ENCODE peak calls at places on chromosomes 3 and 15, in ten cellular contexts. Y is lung, T is left ventricle myocardium inferior, W is IMR-90, H is foreskin fibroblast, Z is cardiac muscle cell, P is esophagus squamous epithelium, U is astrocyte of the spinal cord, K is AG09309, V is Peyer's patch. O is an unnamed sample.

GRCh38 chr15:83569341-83569740 is 84.6 kb upstream of the ADAMTSL3 start:
- DNase-seq in W (no peak), V (no peak), T (no peak), H (no peak), Y (no peak), Z (no peak), U (no peak), P (no peak), K (no peak), O (no peak)

GRCh38 chr3:78003090-78003489 is 963.2 kb downstream of the ROBO2 start:
- DNase-seq in T (no peak), P (no peak), H (no peak), V (no peak), U (no peak), K (no peak), Z (no peak), W (no peak), Y (no peak), O (no peak)

GRCh38 chr3:12027199-12027598 is 23.0 kb downstream of the SYN2 start:
- DNase-seq in U (no peak), P (no peak), K (no peak), W (no peak), Y (no peak), V (no peak), Z (no peak), T (no peak), H (no peak), O (no peak)

GRCh38 chr3:12585181-12585580 is 28.3 kb downstream of the MKRN2 start:
- DNase-seq in U (no peak), K (no peak), Y (no peak), V (no peak), W (no peak), Z (no peak), P (no peak), H (no peak), T (no peak), O (no peak)

GRCh38 chr3:128367726-128368125 is 99.0 kb downstream of the DNAJB8 start:
- DNase-seq in U (peak), V (no peak), P (no peak), Z (no peak), H (peak), W (peak), K (no peak), Y (no peak), T (no peak), O (no peak)

GRCh38 chr3:155086041-155086440 is 5.9 kb downstream of the MME start:
- DNase-seq in T (no peak), V (no peak), U (no peak), W (no peak), K (no peak), Z (no peak), H (no peak), P (no peak), Y (no peak), O (no peak)

GRCh38 chr3:2106438-2106837 is 7.8 kb downstream of the CNTN4 start:
- DNase-seq in V (no peak), K (no peak), U (no peak), W (no peak), Y (no peak), T (no peak), P (no peak), Z (no peak), H (no peak), O (no peak)

GRCh38 chr3:60708191-60708975 is 542.9 kb downstream of the FHIT start:
- DNase-seq in Y (no peak), U (peak), P (no peak), Z (no peak), K (no peak), V (no peak), W (peak), H (no peak), T (no peak), O (no peak)

GRCh38 chr3:13700362-13700761 is 151.4 kb downstream of the FBLN2 start:
- DNase-seq in T (no peak), H (no peak), W (no peak), P (no peak), V (peak), K (no peak), U (no peak), Z (no peak), Y (no peak), O (no peak)

GRCh38 chr3:160091441-160091840 is 102.8 kb downstream of the IL12A start:
- DNase-seq in K (no peak), U (no peak), H (no peak), T (no peak), V (no peak), W (no peak), Z (no peak), P (no peak), Y (no peak), O (no peak)

GRCh38 chr15:49060710-49061483 is 14.7 kb upstream of the SECISBP2L start:
- DNase-seq in Z (no peak), V (no peak), T (no peak), U (peak), K (no peak), P (no peak), H (peak), Y (no peak), W (peak), O (no peak)

GRCh38 chr3:13389378-13389777 is 30.7 kb downstream of the NUP210 start:
- DNase-seq in W (no peak), P (no peak), K (no peak), T (no peak), Y (no peak), V (no peak), Z (no peak), U (no peak), H (no peak), O (no peak)

GRCh38 chr3:121545049-121545563 is 682 bp downstream of the POLQ start:
- DNase-seq in Y (no peak), H (no peak), T (no peak), W (no peak), K (no peak), Z (peak), V (no peak), U (peak), P (no peak), O (peak)

GRCh38 chr3:189863031-189863430 is 231.8 kb downstream of the TP63 start:
- DNase-seq in P (no peak), W (no peak), Z (no peak), U (no peak), H (no peak), T (peak), V (no peak), K (no peak), Y (peak), O (no peak)

GRCh38 chr3:45816544-45816943 is 20.2 kb upstream of the SLC6A20 start:
- DNase-seq in T (peak), W (peak), Z (peak), Y (no peak), K (no peak), V (no peak), H (no peak), U (no peak), P (no peak), O (no peak)

GRCh38 chr15:48557335-48557734 is 88.2 kb downstream of the FBN1 start:
- DNase-seq in U (no peak), H (no peak), Z (no peak), V (no peak), K (no peak), P (no peak), W (no peak), Y (no peak), T (peak), O (no peak)

GRCh38 chr15:64683378-64683777 is 92.0 kb downstream of the RBPMS2 start:
- DNase-seq in P (no peak), W (no peak), T (no peak), Y (no peak), U (no peak), H (no peak), V (no peak), Z (no peak), K (no peak), O (no peak)

DNA sequence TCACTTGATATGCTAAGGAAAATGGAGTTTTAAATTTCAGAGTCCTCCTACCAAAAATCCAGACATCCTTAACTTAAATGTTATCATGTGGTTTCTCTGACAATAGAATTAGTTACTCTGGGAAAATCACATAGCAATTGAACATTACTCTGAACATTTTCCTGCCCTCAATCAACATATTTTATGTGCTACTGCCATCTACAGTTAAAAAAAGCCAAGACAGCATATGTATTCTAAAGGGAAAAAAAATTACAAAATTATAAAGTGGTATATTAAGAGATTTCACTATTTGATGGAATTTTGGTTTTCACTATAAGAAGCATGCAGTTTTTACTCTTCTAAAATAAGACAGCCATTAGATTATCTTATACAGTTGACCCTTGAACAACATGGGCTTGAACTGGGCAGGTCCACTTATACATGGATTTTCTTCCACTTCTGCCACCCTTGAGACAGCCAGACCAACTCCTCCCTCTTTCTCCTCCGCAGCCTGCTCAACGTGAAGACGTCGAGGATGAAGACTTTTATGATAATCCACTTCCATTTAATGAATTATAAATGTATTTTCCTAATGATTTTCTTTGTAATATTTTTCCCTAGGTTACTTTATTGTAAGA is 122.3 kb downstream of the ATP1B3 start:
- DNase-seq in Z (peak), P (no peak), K (no peak), H (no peak), Y (no peak), T (no peak), V (no peak), W (peak), U (peak), O (no peak)
- TF ChIP-seq CTCF in Z (peak), P (no peak), K (peak), H (peak), Y (no peak), T (peak), V (peak), W (peak), U (peak), O (peak)

DNA sequence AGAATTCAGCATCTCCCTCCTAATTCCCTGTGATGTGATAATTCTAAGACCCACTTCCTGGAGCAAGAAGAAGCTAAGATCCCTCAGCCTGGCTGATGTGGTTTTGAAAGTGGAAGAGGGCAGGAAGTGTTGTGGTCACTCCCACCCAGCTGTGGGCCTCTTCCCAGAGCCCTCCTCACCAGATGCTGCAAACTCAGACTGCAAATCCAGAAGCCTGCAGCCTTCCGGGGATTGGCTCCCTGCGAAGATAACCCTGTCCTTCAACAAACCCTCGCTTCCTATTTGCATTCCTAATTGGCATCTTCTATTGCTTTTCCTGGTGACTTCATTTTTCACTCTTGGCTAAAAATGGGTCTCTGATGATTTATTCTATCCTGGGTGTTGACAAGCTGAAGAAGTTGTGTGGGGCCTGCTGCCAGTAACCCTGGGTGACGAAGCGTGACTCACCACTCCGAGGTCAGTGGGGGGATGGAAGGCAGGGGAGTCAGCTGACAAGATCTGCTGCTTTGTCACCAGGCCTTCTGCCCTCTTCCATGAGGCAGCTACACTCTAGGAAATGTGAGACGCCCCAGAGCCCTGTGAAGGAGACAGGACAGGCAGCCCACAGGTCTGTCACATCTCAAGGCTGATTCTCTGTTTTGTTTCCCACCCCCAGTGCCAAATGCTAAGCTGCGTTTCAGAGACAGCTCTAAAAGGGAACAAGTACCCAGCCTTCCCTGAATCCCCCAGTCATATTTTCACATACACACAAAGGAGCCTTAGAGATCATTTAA is 99.7 kb upstream of the LIPC start:
- DNase-seq in U (peak), T (peak), H (peak), W (peak), K (peak), P (peak), V (peak), Z (peak), Y (peak), O (peak)
- H3K4me3 ChIP-seq in U (no peak), T (peak), H (no peak), W (no peak), K (no peak), P (peak), V (no peak), Z (no peak), Y (no peak), O (no peak)

DNA sequence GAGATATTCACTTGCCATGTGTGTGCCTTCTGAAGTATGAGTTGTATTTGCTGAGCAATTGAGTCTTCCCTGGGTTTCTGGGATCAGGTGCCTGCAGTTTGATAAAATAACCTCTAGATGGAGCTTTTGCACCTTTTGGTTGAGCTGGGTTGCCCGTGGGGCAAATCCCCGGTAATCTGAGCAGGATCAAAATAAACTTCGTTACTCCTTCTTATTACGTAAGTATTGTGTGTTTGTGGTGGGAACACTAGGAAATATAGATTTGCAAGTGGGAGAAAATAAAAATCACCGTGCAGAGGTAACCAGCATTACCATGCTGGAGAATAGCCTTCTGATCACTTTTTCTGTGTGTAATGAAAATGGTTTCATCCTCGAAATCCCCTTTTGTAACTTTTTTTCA is 277.4 kb upstream of the NR2E3 start:
- DNase-seq in P (no peak), Y (no peak), K (no peak), W (no peak), U (peak), V (no peak), T (no peak), H (peak), Z (peak), O (peak)
- TF ChIP-seq CTCF in P (no peak), Y (no peak), K (peak), W (peak), U (peak), V (peak), T (peak), H (peak), Z (peak), O (peak)

DNA sequence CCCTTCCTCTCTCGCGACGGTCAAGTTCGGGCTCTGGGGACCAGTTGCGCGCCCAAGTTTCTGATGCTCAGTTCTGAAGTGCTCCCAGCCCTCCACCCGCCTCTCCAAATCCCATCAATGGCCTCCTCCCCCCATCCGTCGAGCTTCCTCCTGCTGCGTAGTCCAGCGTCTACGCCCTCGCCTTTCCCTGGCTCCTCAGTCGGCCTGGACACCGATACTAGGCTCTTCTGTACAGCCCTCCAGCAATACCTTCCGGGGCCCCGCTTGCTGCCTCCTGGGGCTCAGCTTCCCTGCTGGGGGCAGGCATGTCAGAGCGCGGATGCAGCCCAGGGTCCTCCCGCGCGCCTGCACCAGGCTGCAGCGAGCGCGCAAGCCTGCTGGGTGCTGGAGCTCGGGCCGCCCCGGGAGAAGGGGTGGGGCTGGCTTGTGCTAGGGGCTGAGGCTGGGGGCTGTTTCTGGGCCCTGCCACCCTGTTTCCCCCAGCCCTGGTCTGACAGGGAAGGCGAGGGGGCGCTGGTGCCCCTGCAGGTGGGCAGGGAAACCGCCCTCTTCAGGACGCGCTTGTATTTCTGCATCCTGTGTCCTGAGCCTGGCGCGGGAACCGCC is 353.3 kb upstream of the SUCLG2 start:
- DNase-seq in Y (no peak), T (no peak), P (no peak), W (no peak), H (no peak), K (no peak), Z (peak), U (no peak), V (no peak), O (no peak)
- H3K4me3 ChIP-seq in Y (no peak), T (peak), P (peak), W (no peak), H (no peak), K (no peak), Z (peak), U (no peak), V (peak), O (no peak)

GRCh38 chr3:49841806-49842205 is 14.6 kb downstream of the TRAIP start:
- DNase-seq in H (no peak), Y (no peak), K (no peak), T (no peak), W (no peak), P (no peak), U (no peak), V (no peak), Z (no peak), O (no peak)

GRCh38 chr3:49841126-49841525 is 15.2 kb downstream of the TRAIP start:
- DNase-seq in H (no peak), Z (peak), U (peak), P (no peak), V (no peak), K (no peak), Y (no peak), W (no peak), T (no peak), O (peak)

GRCh38 chr3:49842843-49843242 is 13.5 kb downstream of the TRAIP start:
- DNase-seq in W (no peak), Y (no peak), K (no peak), V (no peak), H (no peak), P (no peak), Z (no peak), U (no peak), T (no peak), O (no peak)

GRCh38 chr3:49840371-49840770 is 16.0 kb downstream of the TRAIP start:
- DNase-seq in Z (no peak), U (no peak), W (no peak), V (no peak), T (no peak), K (no peak), P (no peak), Y (no peak), H (no peak), O (no peak)

GRCh38 chr3:49839193-49839809 is 17.1 kb downstream of the TRAIP start:
- DNase-seq in P (peak), W (peak), T (peak), V (peak), Y (peak), U (peak), H (peak), K (peak), Z (peak), O (peak)
- TF ChIP-seq CTCF in P (peak), W (peak), T (peak), V (peak), Y (peak), U (peak), H (peak), K (peak), Z (peak), O (peak)

DNA sequence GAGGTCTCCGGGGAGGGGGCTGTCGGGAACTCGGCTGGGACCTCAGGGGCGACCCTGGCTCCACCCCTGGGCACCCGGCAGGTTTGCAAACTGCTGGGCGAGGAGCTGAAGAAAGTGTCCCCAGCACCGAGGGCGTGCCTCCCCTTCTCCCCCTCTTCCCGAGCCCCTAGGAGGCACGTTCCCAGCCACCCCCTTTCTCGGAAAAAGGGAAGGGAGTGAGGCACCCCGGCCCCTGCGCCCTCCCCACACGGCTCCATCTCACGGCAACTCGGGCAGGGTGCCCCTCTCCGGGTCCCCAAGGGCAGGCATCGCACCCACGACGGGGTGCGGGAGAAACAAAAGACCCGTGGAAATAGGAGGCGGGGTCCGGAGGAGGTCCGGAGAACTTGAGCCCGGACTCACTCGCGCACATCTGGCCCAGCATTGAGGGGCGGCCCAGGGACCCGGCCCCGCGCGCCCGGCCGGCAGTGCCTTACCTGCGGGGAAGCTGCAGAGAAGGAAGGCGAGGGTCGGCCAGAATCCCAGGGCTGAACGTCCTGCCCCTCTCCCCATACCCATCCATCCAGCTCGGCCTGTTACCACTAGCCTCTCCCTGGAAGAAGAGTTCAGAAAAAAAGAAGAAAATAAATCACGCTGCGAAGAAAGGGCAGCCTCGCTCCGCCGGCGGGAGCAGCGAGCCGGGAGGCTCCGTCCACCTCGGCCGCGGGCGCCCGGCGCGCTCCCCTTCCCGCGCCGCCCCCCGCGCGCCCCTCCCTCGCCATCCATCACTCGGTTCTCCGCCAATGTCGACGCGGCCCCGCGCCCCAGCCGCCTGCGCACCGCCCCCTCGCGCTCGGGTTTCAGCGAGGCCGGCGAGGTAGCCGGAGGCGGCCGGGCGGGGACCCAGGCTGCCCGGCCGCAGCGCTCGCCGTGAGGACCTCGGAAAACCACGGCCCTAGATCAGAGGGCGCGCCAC is 16.3 kb downstream of the RGMA start:
- DNase-seq in P (no peak), T (peak), U (peak), H (peak), W (peak), Z (peak), V (no peak), K (no peak), Y (peak), O (peak)
- H3K4me3 ChIP-seq in P (peak), T (peak), U (peak), H (peak), W (peak), Z (peak), V (peak), K (peak), Y (peak), O (peak)

GRCh38 chr3:84547207-84547606 is 411.6 kb upstream of the CADM2 start:
- DNase-seq in U (no peak), K (no peak), H (no peak), Y (no peak), W (no peak), T (no peak), Z (no peak), P (no peak), V (no peak), O (no peak)

GRCh38 chr3:84547971-84548970 is 410.5 kb upstream of the CADM2 start:
- DNase-seq in Z (peak), V (no peak), U (peak), H (no peak), T (no peak), K (no peak), W (no peak), Y (no peak), P (no peak), O (peak)
- TF ChIP-seq CTCF in Z (no peak), V (peak), U (peak), H (no peak), T (peak), K (peak), W (peak), Y (no peak), P (no peak), O (peak)

O was measured in Caco-2.